ENCODE peak calls at places on chromosomes 5 and 9, in four cellular contexts. G is neuronal stem cell, B is H1, E is mesendoderm. Z is an unnamed sample.
A peak's percentile ranks its signal among the peaks of the same experiment; 100 is the strongest.

GRCh38 chr5:142109356-142110045 is 922 bp downstream of the NDFIP1 start:
- DNase-seq in E (peak; percentile 42), G (peak; percentile 9), B (no peak), Z (no peak)

GRCh38 chr5:138035605-138036537 is 3.0 kb upstream of the FAM13B start:
- DNase-seq in G (peak; percentile 76), B (peak; percentile 53), E (peak; percentile 96), Z (peak; percentile 82)

GRCh38 chr9:69193685-69194032 is 19.6 kb downstream of the TJP2 start:
- DNase-seq in G (no peak), E (peak; percentile 65), B (no peak), Z (no peak)

GRCh38 chr5:87195616-87196015 is 72.1 kb upstream of the RASA1 start:
- DNase-seq in G (no peak), B (no peak), E (no peak), Z (no peak)

GRCh38 chr5:24167791-24168190 is 477.0 kb downstream of the CDH10 start:
- DNase-seq in G (no peak), B (no peak), E (no peak), Z (no peak)

GRCh38 chr9:14529629-14530028 is 163.6 kb downstream of the ZDHHC21 start:
- DNase-seq in G (no peak), E (no peak), B (no peak), Z (no peak)

GRCh38 chr5:97162045-97162444 is 19.6 kb upstream of the LIX1 start:
- DNase-seq in E (peak; percentile 78), B (no peak), G (peak; percentile 77), Z (peak; percentile 89)

GRCh38 chr5:80867233-80867632 is 92.9 kb upstream of the RASGRF2 start:
- DNase-seq in G (no peak), E (no peak), B (no peak), Z (no peak)

GRCh38 chr5:133114933-133115310 is 63.1 kb downstream of the HSPA4 start:
- DNase-seq in G (no peak), B (no peak), E (no peak), Z (no peak)

GRCh38 chr9:98603821-98604383 is 104.8 kb downstream of the GABBR2 start:
- DNase-seq in B (no peak), G (no peak), E (no peak), Z (no peak)

GRCh38 chr5:72815580-72816296 is 723 bp upstream of the TNPO1 start:
- DNase-seq in B (no peak), E (no peak), G (no peak), Z (peak; percentile 54)

DNA sequence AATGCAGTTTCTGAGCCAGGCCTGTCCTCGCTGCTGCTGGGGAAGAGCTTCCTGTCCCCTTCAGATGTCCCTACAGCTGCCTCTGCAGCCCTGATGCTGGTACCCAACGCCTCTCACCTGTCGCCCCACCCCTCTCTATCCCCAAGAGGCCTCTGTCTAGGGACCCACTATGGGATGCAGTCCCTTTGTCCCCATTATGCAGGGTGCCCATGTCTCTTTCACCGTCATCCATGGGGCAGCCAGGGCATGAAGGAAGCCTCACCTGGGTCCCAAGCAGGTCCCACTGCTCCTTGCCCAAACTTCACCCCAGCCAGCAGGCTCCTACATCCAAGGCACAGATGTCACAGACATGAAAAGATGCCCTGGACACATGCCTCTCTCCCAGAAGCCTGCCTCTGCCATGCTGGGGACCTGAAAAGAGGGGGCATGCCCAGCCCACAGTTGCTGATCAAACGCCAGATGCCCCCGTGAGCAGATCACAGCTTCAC is 81.2 kb downstream of the ADAMTS2 start:
- DNase-seq in G (no peak), E (no peak), B (no peak), Z (no peak)
- H3K23ac ChIP-seq in G (no peak overlapping the region), E (no peak overlapping the region), B (no peak overlapping the region), Z (no peak overlapping the region)

GRCh38 chr5:143244990-143245389 is 158.5 kb downstream of the NR3C1 start:
- DNase-seq in B (no peak), E (no peak), G (no peak), Z (no peak)

GRCh38 chr5:143244000-143244736 is 159.3 kb downstream of the NR3C1 start:
- DNase-seq in E (peak; percentile 72), B (no peak), G (no peak), Z (peak; percentile 76)

GRCh38 chr5:143247134-143247815 is 156.2 kb downstream of the NR3C1 start:
- DNase-seq in G (no peak), B (no peak), E (no peak), Z (no peak)

GRCh38 chr5:143248391-143248790 is 155.1 kb downstream of the NR3C1 start:
- DNase-seq in G (no peak), E (no peak), B (no peak), Z (no peak)

GRCh38 chr5:143245929-143246561 is 157.4 kb downstream of the NR3C1 start:
- DNase-seq in B (no peak), G (no peak), E (no peak), Z (peak; percentile 95)
- H3K23ac ChIP-seq in B (no peak overlapping the region), G (no peak overlapping the region), E (no peak overlapping the region), Z (no peak overlapping the region)

GRCh38 chr9:3525088-3525835 is 539 bp downstream of the RFX3 start:
- DNase-seq in E (peak; percentile 51), G (no peak), B (no peak), Z (no peak)
- H3K23ac ChIP-seq in E (peak overlapping the region; percentile 59), G (peak overlapping the region; percentile 89), B (no peak overlapping the region), Z (no peak overlapping the region)

GRCh38 chr5:109953821-109954220 is 264.1 kb downstream of the MAN2A1 start:
- DNase-seq in E (no peak), B (no peak), G (no peak), Z (no peak)
- H3K23ac ChIP-seq in E (no peak overlapping the region), B (no peak overlapping the region), G (no peak overlapping the region), Z (no peak overlapping the region)

Z was measured in trophoblast cell.